ENCODE peak calls at places on chromosomes 3 and 15, in five cellular contexts. One of them, this sample, is unnamed. For H3K9me3 and H3K4me1, the result is how much of the 10 kb centered on the place peaks cover.

GRCh38 chr3:41288785-41289184 is 89.5 kb downstream of the CTNNB1 start:
- DNase-seq in CD8-positive, alpha-beta T cell: no peak
- DNase-seq in naive thymus-derived CD4-positive, alpha-beta T cell: no peak
- DNase-seq in left ventricle myocardium inferior: no peak
- DNase-seq in tibial nerve: no peak
- DNase-seq in this sample: no peak

GRCh38 chr3:16849795-16850194 is 35.0 kb upstream of the PLCL2 start:
- DNase-seq in tibial nerve: no peak
- DNase-seq in left ventricle myocardium inferior: no peak
- DNase-seq in CD8-positive, alpha-beta T cell: no peak
- DNase-seq in naive thymus-derived CD4-positive, alpha-beta T cell: no peak
- DNase-seq in this sample: no peak

GRCh38 chr15:22958487-22959280 is 21.5 kb downstream of the CYFIP1 start:
- DNase-seq in tibial nerve: no peak
- DNase-seq in CD8-positive, alpha-beta T cell: no peak
- DNase-seq in left ventricle myocardium inferior: no peak
- DNase-seq in naive thymus-derived CD4-positive, alpha-beta T cell: no peak
- DNase-seq in this sample: no peak

GRCh38 chr3:104523136-104523535 is 843.6 kb upstream of the ALCAM start:
- DNase-seq in left ventricle myocardium inferior: no peak
- DNase-seq in CD8-positive, alpha-beta T cell: no peak
- DNase-seq in tibial nerve: no peak
- DNase-seq in naive thymus-derived CD4-positive, alpha-beta T cell: no peak
- DNase-seq in this sample: no peak

GRCh38 chr3:12905316-12906071 is 64.1 kb upstream of the RPL32 start:
- DNase-seq in left ventricle myocardium inferior: no peak
- DNase-seq in CD8-positive, alpha-beta T cell: no peak
- DNase-seq in naive thymus-derived CD4-positive, alpha-beta T cell: no peak
- DNase-seq in tibial nerve: no peak
- DNase-seq in this sample: no peak

GRCh38 chr3:63582943-63583500 is 69.5 kb upstream of the SNTN start:
- DNase-seq in left ventricle myocardium inferior: no peak
- DNase-seq in naive thymus-derived CD4-positive, alpha-beta T cell: no peak
- DNase-seq in CD8-positive, alpha-beta T cell: no peak
- DNase-seq in tibial nerve: no peak
- DNase-seq in this sample: no peak

GRCh38 chr15:50685191-50685975 is 1.2 kb downstream of the TRPM7 start:
- DNase-seq in tibial nerve: no peak
- DNase-seq in CD8-positive, alpha-beta T cell: no peak
- DNase-seq in left ventricle myocardium inferior: no peak
- DNase-seq in naive thymus-derived CD4-positive, alpha-beta T cell: no peak
- DNase-seq in this sample: no peak

GRCh38 chr15:41573396-41573795 is 14.4 kb downstream of the TYRO3 start:
- DNase-seq in CD8-positive, alpha-beta T cell: no peak
- DNase-seq in tibial nerve: no peak
- DNase-seq in naive thymus-derived CD4-positive, alpha-beta T cell: no peak
- DNase-seq in left ventricle myocardium inferior: no peak
- DNase-seq in this sample: no peak

GRCh38 chr3:60048447-60048848 is 998.6 kb upstream of the CFAP20DC start:
- DNase-seq in CD8-positive, alpha-beta T cell: no peak
- DNase-seq in left ventricle myocardium inferior: no peak
- DNase-seq in naive thymus-derived CD4-positive, alpha-beta T cell: peak
- DNase-seq in tibial nerve: no peak
- DNase-seq in this sample: no peak

GRCh38 chr3:28544831-28545230 is 196.2 kb upstream of the AZI2 start:
- DNase-seq in left ventricle myocardium inferior: no peak
- DNase-seq in CD8-positive, alpha-beta T cell: no peak
- DNase-seq in tibial nerve: no peak
- DNase-seq in naive thymus-derived CD4-positive, alpha-beta T cell: no peak
- DNase-seq in this sample: no peak

GRCh38 chr3:12451960-12452359 is 32.3 kb upstream of the TSEN2 start:
- DNase-seq in tibial nerve: no peak
- DNase-seq in left ventricle myocardium inferior: no peak
- DNase-seq in naive thymus-derived CD4-positive, alpha-beta T cell: no peak
- DNase-seq in CD8-positive, alpha-beta T cell: no peak
- DNase-seq in this sample: no peak

GRCh38 chr3:159169828-159170227 is 368.0 kb downstream of the MFSD1 start:
- DNase-seq in CD8-positive, alpha-beta T cell: no peak
- DNase-seq in naive thymus-derived CD4-positive, alpha-beta T cell: no peak
- DNase-seq in left ventricle myocardium inferior: no peak
- DNase-seq in tibial nerve: no peak
- DNase-seq in this sample: no peak

GRCh38 chr15:92430067-92430435 is 36.4 kb downstream of the ST8SIA2 start:
- DNase-seq in naive thymus-derived CD4-positive, alpha-beta T cell: no peak
- DNase-seq in left ventricle myocardium inferior: no peak
- DNase-seq in CD8-positive, alpha-beta T cell: no peak
- DNase-seq in tibial nerve: no peak
- DNase-seq in this sample: no peak

GRCh38 chr15:40957581-40958051 is 4.3 kb downstream of the CHAC1 start:
- DNase-seq in left ventricle myocardium inferior: peak
- DNase-seq in CD8-positive, alpha-beta T cell: no peak
- DNase-seq in tibial nerve: no peak
- DNase-seq in naive thymus-derived CD4-positive, alpha-beta T cell: no peak
- DNase-seq in this sample: no peak

GRCh38 chr3:49470714-49471420 is 800 bp downstream of the DAG1 start:
- DNase-seq in left ventricle myocardium inferior: no peak
- DNase-seq in CD8-positive, alpha-beta T cell: no peak
- DNase-seq in tibial nerve: peak
- DNase-seq in naive thymus-derived CD4-positive, alpha-beta T cell: no peak
- DNase-seq in this sample: no peak

GRCh38 chr15:75061272-75061671 is 37.9 kb downstream of the PPCDC start:
- DNase-seq in left ventricle myocardium inferior: no peak
- DNase-seq in CD8-positive, alpha-beta T cell: no peak
- DNase-seq in tibial nerve: no peak
- DNase-seq in naive thymus-derived CD4-positive, alpha-beta T cell: no peak
- DNase-seq in this sample: no peak

GRCh38 chr15:78075490-78076230 is 1.9 kb downstream of the TBC1D2B start:
- DNase-seq in tibial nerve: peak
- DNase-seq in left ventricle myocardium inferior: no peak
- DNase-seq in naive thymus-derived CD4-positive, alpha-beta T cell: no peak
- DNase-seq in CD8-positive, alpha-beta T cell: no peak
- DNase-seq in this sample: no peak

GRCh38 chr15:48634934-48635333 is 10.6 kb downstream of the FBN1 start:
- DNase-seq in naive thymus-derived CD4-positive, alpha-beta T cell: no peak
- DNase-seq in CD8-positive, alpha-beta T cell: no peak
- DNase-seq in tibial nerve: no peak
- DNase-seq in left ventricle myocardium inferior: no peak
- DNase-seq in this sample: no peak

GRCh38 chr3:34260266-34260990 is 462.0 kb downstream of the PDCD6IP start:
- DNase-seq in naive thymus-derived CD4-positive, alpha-beta T cell: no peak
- DNase-seq in tibial nerve: peak
- DNase-seq in CD8-positive, alpha-beta T cell: no peak
- DNase-seq in left ventricle myocardium inferior: peak
- DNase-seq in this sample: no peak

GRCh38 chr3:58059349-58060321 is 51.4 kb downstream of the FLNB start:
- DNase-seq in tibial nerve: no peak
- DNase-seq in CD8-positive, alpha-beta T cell: no peak
- DNase-seq in left ventricle myocardium inferior: no peak
- DNase-seq in naive thymus-derived CD4-positive, alpha-beta T cell: no peak
- DNase-seq in this sample: no peak

GRCh38 chr15:90414408-90415028 is 26.5 kb downstream of the IQGAP1 start:
- DNase-seq in left ventricle myocardium inferior: no peak
- DNase-seq in CD8-positive, alpha-beta T cell: no peak
- DNase-seq in tibial nerve: no peak
- DNase-seq in naive thymus-derived CD4-positive, alpha-beta T cell: no peak
- DNase-seq in this sample: no peak

GRCh38 chr15:74010929-74011540 is 16.5 kb downstream of the PML start:
- DNase-seq in naive thymus-derived CD4-positive, alpha-beta T cell: no peak
- DNase-seq in tibial nerve: no peak
- DNase-seq in CD8-positive, alpha-beta T cell: no peak
- DNase-seq in left ventricle myocardium inferior: no peak
- DNase-seq in this sample: no peak

GRCh38 chr15:73305331-73306211 is 63.2 kb downstream of the HCN4 start:
- DNase-seq in naive thymus-derived CD4-positive, alpha-beta T cell: no peak
- DNase-seq in CD8-positive, alpha-beta T cell: no peak
- DNase-seq in tibial nerve: no peak
- DNase-seq in left ventricle myocardium inferior: no peak
- DNase-seq in this sample: no peak

GRCh38 chr15:90903733-90904536 is 833 bp downstream of the MAN2A2 start:
- DNase-seq in left ventricle myocardium inferior: no peak
- DNase-seq in tibial nerve: no peak
- DNase-seq in CD8-positive, alpha-beta T cell: no peak
- DNase-seq in naive thymus-derived CD4-positive, alpha-beta T cell: no peak
- DNase-seq in this sample: no peak

GRCh38 chr3:73727117-73727802 is 102.5 kb upstream of the PDZRN3 start:
- DNase-seq in left ventricle myocardium inferior: no peak
- DNase-seq in CD8-positive, alpha-beta T cell: no peak
- DNase-seq in tibial nerve: peak
- DNase-seq in naive thymus-derived CD4-positive, alpha-beta T cell: no peak
- DNase-seq in this sample: no peak

GRCh38 chr3:138678874-138679392 is 70.4 kb downstream of the FAIM start:
- DNase-seq in tibial nerve: no peak
- DNase-seq in naive thymus-derived CD4-positive, alpha-beta T cell: no peak
- DNase-seq in left ventricle myocardium inferior: no peak
- DNase-seq in CD8-positive, alpha-beta T cell: no peak
- DNase-seq in this sample: no peak
- H3K27ac ChIP-seq in tibial nerve: no peak
- H3K27ac ChIP-seq in naive thymus-derived CD4-positive, alpha-beta T cell: no peak
- H3K27ac ChIP-seq in left ventricle myocardium inferior: no peak
- H3K27ac ChIP-seq in CD8-positive, alpha-beta T cell: no peak
- H3K27ac ChIP-seq in this sample: no peak

GRCh38 chr15:86837631-86838030 is 758.0 kb downstream of the AGBL1 start:
- DNase-seq in CD8-positive, alpha-beta T cell: no peak
- DNase-seq in naive thymus-derived CD4-positive, alpha-beta T cell: no peak
- DNase-seq in tibial nerve: no peak
- DNase-seq in left ventricle myocardium inferior: no peak
- DNase-seq in this sample: no peak
- H3K9me3 ChIP-seq in CD8-positive, alpha-beta T cell: under half
- H3K9me3 ChIP-seq in naive thymus-derived CD4-positive, alpha-beta T cell: under half
- H3K9me3 ChIP-seq in tibial nerve: under half
- H3K9me3 ChIP-seq in left ventricle myocardium inferior: under half
- H3K9me3 ChIP-seq in this sample: under half

GRCh38 chr3:126542340-126543241 is 16.1 kb downstream of the C3orf22 start:
- DNase-seq in tibial nerve: no peak
- DNase-seq in left ventricle myocardium inferior: no peak
- DNase-seq in CD8-positive, alpha-beta T cell: no peak
- DNase-seq in naive thymus-derived CD4-positive, alpha-beta T cell: no peak
- DNase-seq in this sample: no peak

GRCh38 chr3:126541628-126542339 is 16.9 kb downstream of the C3orf22 start:
- DNase-seq in tibial nerve: no peak
- DNase-seq in naive thymus-derived CD4-positive, alpha-beta T cell: no peak
- DNase-seq in CD8-positive, alpha-beta T cell: no peak
- DNase-seq in left ventricle myocardium inferior: no peak
- DNase-seq in this sample: no peak

GRCh38 chr3:126544596-126545281 is 14.0 kb downstream of the C3orf22 start:
- DNase-seq in naive thymus-derived CD4-positive, alpha-beta T cell: no peak
- DNase-seq in left ventricle myocardium inferior: no peak
- DNase-seq in tibial nerve: no peak
- DNase-seq in CD8-positive, alpha-beta T cell: no peak
- DNase-seq in this sample: no peak

GRCh38 chr3:126545544-126545943 is 13.2 kb downstream of the C3orf22 start:
- DNase-seq in left ventricle myocardium inferior: no peak
- DNase-seq in tibial nerve: no peak
- DNase-seq in CD8-positive, alpha-beta T cell: no peak
- DNase-seq in naive thymus-derived CD4-positive, alpha-beta T cell: no peak
- DNase-seq in this sample: no peak

GRCh38 chr3:126543457-126544090 is 15.2 kb downstream of the C3orf22 start:
- DNase-seq in CD8-positive, alpha-beta T cell: no peak
- DNase-seq in tibial nerve: no peak
- DNase-seq in left ventricle myocardium inferior: no peak
- DNase-seq in naive thymus-derived CD4-positive, alpha-beta T cell: no peak
- DNase-seq in this sample: no peak
- H3K4me1 ChIP-seq in CD8-positive, alpha-beta T cell: under half
- H3K4me1 ChIP-seq in tibial nerve: under half
- H3K4me1 ChIP-seq in left ventricle myocardium inferior: under half
- H3K4me1 ChIP-seq in naive thymus-derived CD4-positive, alpha-beta T cell: under half
- H3K4me1 ChIP-seq in this sample: under half

DNA sequence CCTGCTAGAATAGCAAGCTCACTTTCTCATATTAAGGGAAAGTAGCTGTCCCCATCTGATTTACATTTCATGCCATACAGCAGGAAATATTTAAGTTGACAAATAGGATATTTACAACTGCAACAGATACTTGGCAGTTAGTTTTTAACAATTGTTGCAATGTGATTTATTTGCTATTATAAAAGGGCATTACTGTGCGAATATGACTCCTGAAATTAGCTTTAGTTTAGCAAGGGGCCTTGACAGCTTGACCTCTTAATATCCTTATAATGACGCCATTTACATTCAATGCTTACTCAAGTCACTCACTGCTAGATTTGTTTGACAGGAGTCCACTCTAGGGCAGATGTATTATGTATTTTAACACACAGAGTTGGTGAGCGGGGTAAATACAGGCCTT is 58.1 kb upstream of the C15orf61 start:
- DNase-seq in left ventricle myocardium inferior: no peak
- DNase-seq in CD8-positive, alpha-beta T cell: no peak
- DNase-seq in naive thymus-derived CD4-positive, alpha-beta T cell: no peak
- DNase-seq in tibial nerve: no peak
- DNase-seq in this sample: no peak
- H3K27ac ChIP-seq in left ventricle myocardium inferior: no peak
- H3K27ac ChIP-seq in CD8-positive, alpha-beta T cell: no peak
- H3K27ac ChIP-seq in naive thymus-derived CD4-positive, alpha-beta T cell: no peak
- H3K27ac ChIP-seq in tibial nerve: no peak
- H3K27ac ChIP-seq in this sample: no peak

DNA sequence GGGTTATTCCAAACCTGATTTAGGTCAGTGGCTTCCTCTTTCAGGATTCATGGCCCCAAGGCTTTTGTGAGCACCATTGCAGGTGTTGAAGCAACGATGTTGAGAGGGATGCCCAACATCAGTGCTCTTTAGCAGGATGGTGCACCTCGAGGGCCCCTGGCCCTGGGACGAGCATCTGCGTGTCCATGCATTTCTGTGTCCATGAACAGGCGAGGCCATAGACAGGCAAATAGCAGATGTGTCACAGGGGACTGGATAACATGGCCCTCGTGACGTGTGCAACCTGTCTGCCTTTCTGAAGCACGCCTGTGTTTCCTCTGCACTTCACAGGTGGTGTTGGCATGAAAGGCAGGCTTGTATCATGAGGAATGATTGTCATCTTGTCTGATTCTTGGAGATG is 132.3 kb downstream of the SNRPN start:
- DNase-seq in CD8-positive, alpha-beta T cell: no peak
- DNase-seq in left ventricle myocardium inferior: no peak
- DNase-seq in naive thymus-derived CD4-positive, alpha-beta T cell: no peak
- DNase-seq in tibial nerve: no peak
- DNase-seq in this sample: no peak
- H3K9me3 ChIP-seq in CD8-positive, alpha-beta T cell: half or more
- H3K9me3 ChIP-seq in left ventricle myocardium inferior: half or more
- H3K9me3 ChIP-seq in naive thymus-derived CD4-positive, alpha-beta T cell: half or more
- H3K9me3 ChIP-seq in tibial nerve: under half
- H3K9me3 ChIP-seq in this sample: half or more

GRCh38 chr3:197615430-197615829 is 59.7 kb upstream of the BDH1 start:
- DNase-seq in naive thymus-derived CD4-positive, alpha-beta T cell: no peak
- DNase-seq in left ventricle myocardium inferior: no peak
- DNase-seq in tibial nerve: no peak
- DNase-seq in CD8-positive, alpha-beta T cell: no peak
- DNase-seq in this sample: no peak

GRCh38 chr3:197611255-197611654 is 55.5 kb upstream of the BDH1 start:
- DNase-seq in naive thymus-derived CD4-positive, alpha-beta T cell: no peak
- DNase-seq in CD8-positive, alpha-beta T cell: no peak
- DNase-seq in tibial nerve: no peak
- DNase-seq in left ventricle myocardium inferior: no peak
- DNase-seq in this sample: no peak

GRCh38 chr3:197613187-197613586 is 57.4 kb upstream of the BDH1 start:
- DNase-seq in CD8-positive, alpha-beta T cell: no peak
- DNase-seq in tibial nerve: no peak
- DNase-seq in naive thymus-derived CD4-positive, alpha-beta T cell: peak
- DNase-seq in left ventricle myocardium inferior: no peak
- DNase-seq in this sample: peak
- H3K4me1 ChIP-seq in CD8-positive, alpha-beta T cell: under half
- H3K4me1 ChIP-seq in tibial nerve: under half
- H3K4me1 ChIP-seq in naive thymus-derived CD4-positive, alpha-beta T cell: under half
- H3K4me1 ChIP-seq in left ventricle myocardium inferior: under half
- H3K4me1 ChIP-seq in this sample: under half

This sample was measured in effector memory CD4-positive, alpha-beta T cell.